ENCODE peak calls at places on chromosome 14, in seven cellular contexts. A is body of pancreas, H is T-helper 9 cell, Z is NCI-H345, K is H7, C is AG09319, V is neural crest cell. X is an unnamed sample.

GRCh38 chr14:93137864-93138263 is 22.1 kb upstream of the ITPK1 start:
- DNase-seq in H (no peak), Z (peak), A (peak), C (no peak), K (peak), V (no peak), X (no peak)

GRCh38 chr14:64721391-64721791 is 17.2 kb downstream of the PLEKHG3 start:
- DNase-seq in A (peak), Z (peak), V (no peak), C (peak), K (no peak), H (no peak), X (no peak)

GRCh38 chr14:80055912-80056801 is 155.1 kb downstream of the DIO2 start:
- DNase-seq in C (peak), V (peak), H (no peak), A (peak), K (peak), Z (peak), X (peak)

GRCh38 chr14:50060871-50061663 is 55.3 kb downstream of the VCPKMT start:
- DNase-seq in H (peak), Z (no peak), C (peak), A (no peak), V (no peak), K (peak), X (peak)

GRCh38 chr14:95835331-95835730 is 41.3 kb upstream of the TUNAR start:
- DNase-seq in C (no peak), K (no peak), H (no peak), Z (no peak), A (no peak), V (no peak), X (no peak)

GRCh38 chr14:104092931-104093365 is 7.4 kb downstream of the ASPG start:
- DNase-seq in Z (no peak), H (no peak), K (peak), V (no peak), C (no peak), A (no peak), X (no peak)

GRCh38 chr14:64089920-64090319 is 204.3 kb downstream of the ESR2 start:
- DNase-seq in V (no peak), H (no peak), C (no peak), A (no peak), Z (no peak), K (peak), X (no peak)

GRCh38 chr14:99971929-99972747 is 93.1 kb upstream of the EVL start:
- DNase-seq in K (peak), V (peak), C (no peak), A (peak), H (no peak), Z (peak), X (no peak)

GRCh38 chr14:67480011-67480410 is 8.5 kb downstream of the TMEM229B start:
- DNase-seq in K (no peak), V (no peak), H (no peak), C (no peak), Z (peak), A (no peak), X (peak)

GRCh38 chr14:81386379-81386778 is 13.7 kb downstream of the STON2 start:
- DNase-seq in C (no peak), H (no peak), K (no peak), Z (no peak), A (no peak), V (no peak), X (no peak)

GRCh38 chr14:46988312-46988711 is 336.7 kb upstream of the RPL10L start:
- DNase-seq in C (no peak), A (no peak), Z (no peak), H (no peak), V (no peak), K (no peak), X (no peak)

GRCh38 chr14:96362071-96362964 is 823 bp downstream of the ATG2B start:
- DNase-seq in K (peak), A (peak), H (peak), V (no peak), Z (peak), C (no peak), X (peak)

GRCh38 chr14:63470877-63471565 is 72.2 kb downstream of the PPP2R5E start:
- DNase-seq in V (no peak), C (peak), A (no peak), K (no peak), Z (no peak), H (no peak), X (no peak)

GRCh38 chr14:58270628-58271027 is 26.0 kb downstream of the PSMA3 start:
- DNase-seq in Z (no peak), K (no peak), H (no peak), V (no peak), A (no peak), C (no peak), X (no peak)